ENCODE peak calls at places on chromosomes 7 and 10, in seven cellular contexts. Q, M, L, W, A, D and X are unnamed samples.

GRCh38 chr10:98528785-98529183 is 82.0 kb upstream of the HPS1 start:
- DNase-seq in Q (no peak), M (no peak), L (no peak), W (no peak), A (no peak), D (no peak), X (no peak)

GRCh38 chr10:25226775-25227682 is 52.2 kb downstream of the GPR158 start:
- DNase-seq in Q (no peak), M (no peak), L (no peak), W (peak), A (no peak), D (peak), X (peak)

GRCh38 chr7:41711283-41712064 is 8.6 kb upstream of the INHBA start:
- DNase-seq in Q (no peak), M (no peak), L (no peak), W (no peak), A (no peak), D (peak), X (peak)

GRCh38 chr7:41824284-41824683 is 121.4 kb upstream of the INHBA start:
- DNase-seq in Q (no peak), M (peak), L (no peak), W (peak), A (no peak), D (no peak), X (peak)

GRCh38 chr10:82934429-82934828 is 1059.4 kb downstream of the NRG3 start:
- DNase-seq in Q (no peak), M (no peak), L (no peak), W (no peak), A (no peak), D (no peak), X (peak)

GRCh38 chr7:43927810-43928209 is 1.6 kb downstream of the UBE2D4 start:
- DNase-seq in Q (no peak), M (no peak), L (no peak), W (no peak), A (no peak), D (no peak), X (no peak)

GRCh38 chr7:133688483-133689239 is 435.8 kb downstream of the EXOC4 start:
- DNase-seq in Q (no peak), M (no peak), L (no peak), W (peak), A (no peak), D (peak), X (peak)

GRCh38 chr7:69772699-69773436 is 174.6 kb downstream of the AUTS2 start:
- DNase-seq in Q (no peak), M (no peak), L (no peak), W (no peak), A (no peak), D (no peak), X (no peak)

GRCh38 chr7:139060838-139061237 is 25.0 kb upstream of the ZC3HAV1L start:
- DNase-seq in Q (no peak), M (no peak), L (no peak), W (peak), A (no peak), D (no peak), X (no peak)

GRCh38 chr10:11586170-11586569 is 25.3 kb downstream of the USP6NL start:
- DNase-seq in Q (no peak), M (no peak), L (no peak), W (no peak), A (no peak), D (peak), X (peak)

GRCh38 chr7:67100956-67101361 is 104.3 kb downstream of the TYW1 start:
- DNase-seq in Q (no peak), M (no peak), L (no peak), W (no peak), A (no peak), D (no peak), X (no peak)

GRCh38 chr10:102434251-102434913 is 2.0 kb upstream of the CUEDC2 start:
- DNase-seq in Q (no peak), M (no peak), L (no peak), W (peak), A (no peak), D (peak), X (peak)

GRCh38 chr7:121020652-121021051 is 32.1 kb downstream of the CPED1 start:
- DNase-seq in Q (no peak), M (peak), L (no peak), W (peak), A (no peak), D (no peak), X (peak)

GRCh38 chr10:11168423-11169100 is 150.9 kb downstream of the CELF2 start:
- DNase-seq in Q (no peak), M (no peak), L (no peak), W (no peak), A (no peak), D (no peak), X (no peak)

GRCh38 chr10:23294638-23295247 is 49.9 kb downstream of the C10orf67 start:
- DNase-seq in Q (no peak), M (no peak), L (no peak), W (peak), A (no peak), D (peak), X (no peak)